ENCODE peak calls at places on chromosomes 1 and 21, in seven cellular contexts. K is uterus, N is AG09319, A is omental fat pad, P is fibroblast of lung, Q is fibroblast of the aortic adventitia, F is heart right ventricle. O is an unnamed sample.

GRCh38 chr1:8891405-8891804 is 12.9 kb upstream of the ENO1 start:
- DNase-seq in K (no peak), N (no peak), A (no peak), P (no peak), Q (no peak), F (no peak), O (no peak)

GRCh38 chr1:177384461-177384860 is 213.7 kb downstream of the BRINP2 start:
- DNase-seq in K (no peak), N (no peak), A (no peak), P (peak), Q (peak), F (no peak), O (no peak)

GRCh38 chr1:63635681-63636080 is 42.5 kb downstream of the PGM1 start:
- DNase-seq in K (no peak), N (peak), A (no peak), P (peak), Q (peak), F (no peak), O (no peak)

GRCh38 chr1:230575886-230576477 is 66.3 kb upstream of the COG2 start:
- DNase-seq in K (no peak), N (no peak), A (no peak), P (no peak), Q (no peak), F (no peak), O (no peak)

GRCh38 chr1:107692580-107693345 is 272.2 kb downstream of the VAV3 start:
- DNase-seq in K (no peak), N (no peak), A (no peak), P (no peak), Q (no peak), F (no peak), O (no peak)

GRCh38 chr1:43995984-43996732 is 4.8 kb downstream of the CCDC24 start:
- DNase-seq in K (no peak), N (no peak), A (no peak), P (no peak), Q (no peak), F (no peak), O (no peak)

GRCh38 chr1:18191037-18191867 is 83.7 kb downstream of the IGSF21 start:
- DNase-seq in K (no peak), N (no peak), A (no peak), P (no peak), Q (no peak), F (no peak), O (no peak)

GRCh38 chr1:9618912-9619679 is 30.4 kb downstream of the TMEM201 start:
- DNase-seq in K (no peak), N (no peak), A (no peak), P (no peak), Q (peak), F (no peak), O (peak)

GRCh38 chr1:63892632-63893395 is 119.0 kb downstream of the ROR1 start:
- DNase-seq in K (no peak), N (peak), A (no peak), P (peak), Q (peak), F (no peak), O (no peak)

DNA sequence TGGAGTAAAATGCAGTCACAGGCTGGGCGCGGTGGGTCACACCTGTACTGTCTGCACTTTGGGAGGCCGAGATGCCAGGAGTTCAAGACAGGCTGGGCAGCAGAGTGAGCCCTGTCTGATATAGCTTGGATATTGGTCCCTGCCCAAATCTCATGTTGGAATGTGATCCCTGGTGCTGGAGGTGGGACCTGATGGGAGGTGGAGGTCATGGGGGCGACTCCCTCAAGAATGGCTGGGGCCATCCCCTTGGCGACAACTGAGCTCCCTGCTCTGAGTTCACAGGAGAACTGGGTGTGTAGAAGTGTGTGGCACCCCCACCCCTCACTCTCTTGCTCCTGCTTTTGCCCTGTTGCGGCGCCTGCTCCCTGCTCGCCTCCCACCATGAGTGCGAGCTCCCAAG is 11.5 kb upstream of the PDXK start:
- DNase-seq in K (no peak), N (no peak), A (no peak), P (no peak), Q (no peak), F (no peak), O (no peak)
- TF ChIP-seq CTCF in K (no peak), N (no peak), A (no peak), P (no peak), Q (no peak), F (no peak), O (no peak)

GRCh38 chr1:40039757-40040510 is 595 bp upstream of the CAP1 start:
- DNase-seq in K (peak), N (peak), A (peak), P (peak), Q (peak), F (peak), O (peak)
- TF ChIP-seq CTCF in K (no peak), N (no peak), A (no peak), P (no peak), Q (no peak), F (no peak), O (no peak)

GRCh38 chr21:15774590-15774989 is 44.8 kb downstream of the USP25 start:
- DNase-seq in K (no peak), N (no peak), A (no peak), P (peak), Q (peak), F (no peak), O (no peak)
- TF ChIP-seq CTCF in K (no peak), N (no peak), A (no peak), P (no peak), Q (no peak), F (no peak), O (no peak)

GRCh38 chr1:31418626-31419025 is 5.6 kb downstream of the SERINC2 start:
- DNase-seq in K (no peak), N (no peak), A (no peak), P (no peak), Q (no peak), F (no peak), O (no peak)

GRCh38 chr1:31422505-31423319 is 9.7 kb downstream of the SERINC2 start:
- DNase-seq in K (peak), N (peak), A (peak), P (peak), Q (peak), F (peak), O (no peak)

GRCh38 chr1:31423418-31423947 is 10.5 kb downstream of the SERINC2 start:
- DNase-seq in K (no peak), N (no peak), A (no peak), P (no peak), Q (no peak), F (no peak), O (no peak)

GRCh38 chr1:31420716-31421115 is 7.7 kb downstream of the SERINC2 start:
- DNase-seq in K (no peak), N (no peak), A (no peak), P (no peak), Q (no peak), F (no peak), O (no peak)

DNA sequence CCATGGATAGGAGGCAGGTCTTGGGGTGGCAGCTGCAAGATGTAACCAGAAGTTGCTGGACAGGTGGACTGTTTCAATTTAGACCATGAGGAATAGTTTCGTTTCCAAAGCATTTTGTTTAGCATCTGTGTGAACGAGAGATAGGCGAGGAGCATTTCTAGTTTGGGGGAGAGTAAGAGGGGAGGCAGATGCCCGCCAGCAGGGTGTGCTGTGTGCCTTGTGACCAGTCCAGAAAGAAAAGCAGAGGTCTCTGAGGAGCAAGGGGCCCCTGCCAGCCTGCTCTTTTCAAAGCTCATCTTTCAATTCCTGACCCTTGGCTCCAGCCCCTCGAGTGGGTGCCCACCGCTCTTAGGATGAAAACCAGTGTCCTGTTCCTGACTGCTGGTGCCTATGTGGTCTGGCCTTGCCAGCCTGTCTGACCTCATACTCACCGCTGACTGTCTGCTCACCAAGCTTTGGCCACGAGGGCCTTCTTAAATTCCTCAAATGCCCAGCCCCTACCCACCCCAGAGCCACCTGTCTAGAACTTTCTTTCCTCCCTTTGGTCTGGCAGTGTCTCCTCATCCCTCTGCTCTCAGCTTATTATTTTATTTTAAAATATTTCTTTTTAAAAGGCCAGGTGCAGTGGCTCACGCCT is 8.5 kb downstream of the SERINC2 start:
- DNase-seq in K (no peak), N (no peak), A (no peak), P (peak), Q (no peak), F (no peak), O (no peak)
- TF ChIP-seq CTCF in K (no peak), N (peak), A (no peak), P (peak), Q (peak), F (peak), O (peak)

GRCh38 chr1:154992721-154993571 is 440 bp upstream of the LENEP start:
- DNase-seq in K (no peak), N (no peak), A (no peak), P (peak), Q (peak), F (no peak), O (no peak)
- TF ChIP-seq CTCF in K (no peak), N (peak), A (no peak), P (peak), Q (peak), F (no peak), O (no peak)

GRCh38 chr1:87733421-87733820 is 404.7 kb downstream of the LMO4 start:
- DNase-seq in K (no peak), N (no peak), A (no peak), P (no peak), Q (no peak), F (no peak), O (no peak)
- TF ChIP-seq CTCF in K (no peak), N (no peak), A (no peak), P (no peak), Q (no peak), F (no peak), O (no peak)